ENCODE peak calls at places on chromosomes 12 and 14, in seven cellular contexts. F is PC-9, M is astrocyte, G is GM23248, E is H1, Y is fibroblast of lung, B is PC-3. A is an unnamed sample.

GRCh38 chr12:27592548-27592947 is 68.5 kb downstream of the PPFIBP1 start:
- DNase-seq in M (peak; percentile 87), E (no peak), Y (peak; percentile 66), B (peak; percentile 93), F (no peak), G (peak; percentile 85), A (peak; percentile 96)

GRCh38 chr12:104505095-104505819 is 48.5 kb downstream of the CHST11 start:
- DNase-seq in M (no peak), Y (no peak), G (no peak), B (no peak), E (no peak), F (peak; percentile 70), A (no peak)

GRCh38 chr14:31286456-31287293 is 79.1 kb upstream of the HECTD1 start:
- DNase-seq in B (peak; percentile 49), F (no peak), G (no peak), M (no peak), E (peak; percentile 68), Y (no peak), A (no peak)

GRCh38 chr12:66149702-66150398 is 19.3 kb upstream of the LLPH start:
- DNase-seq in M (no peak), G (no peak), B (peak; percentile 15), E (no peak), F (no peak), Y (no peak), A (no peak)

GRCh38 chr14:57865450-57866198 is at the start of gene SLC35F4:
- DNase-seq in B (no peak), G (peak; percentile 51), E (peak; percentile 97), Y (no peak), M (no peak), F (no peak), A (peak; percentile 13)

GRCh38 chr12:34249271-34249670 is 227.0 kb downstream of the ALG10 start:
- DNase-seq in B (no peak), G (no peak), E (no peak), F (no peak), Y (no peak), M (no peak), A (no peak)

GRCh38 chr14:106691601-106692291 is 1165.4 kb downstream of the TMEM121 start:
- DNase-seq in B (no peak), G (peak; percentile 0), F (no peak), Y (no peak), E (peak; percentile 39), M (no peak), A (no peak)

GRCh38 chr12:124847113-124847512 is 16.6 kb downstream of the SCARB1 start:
- DNase-seq in G (no peak), F (no peak), Y (no peak), M (no peak), B (no peak), E (no peak), A (no peak)

GRCh38 chr12:98968896-98969295 is 323.8 kb downstream of the APAF1 start:
- DNase-seq in G (no peak), M (no peak), F (no peak), Y (no peak), B (no peak), E (no peak), A (no peak)

GRCh38 chr14:32203928-32204357 is 874 bp upstream of the RNU6-8 start:
- DNase-seq in F (no peak), B (peak; percentile 29), E (no peak), Y (peak; percentile 17), G (no peak), M (no peak), A (no peak)

GRCh38 chr12:12803186-12803585 is 10.0 kb upstream of the DDX47 start:
- DNase-seq in E (no peak), F (peak; percentile 100), M (peak; percentile 89), G (peak; percentile 95), B (peak; percentile 95), Y (peak; percentile 80), A (peak; percentile 100)

GRCh38 chr14:81766597-81766996 is 232.9 kb upstream of the SEL1L start:
- DNase-seq in F (no peak), M (no peak), G (no peak), Y (no peak), E (no peak), B (no peak), A (no peak)

GRCh38 chr12:34299802-34300193 is 277.5 kb downstream of the ALG10 start:
- DNase-seq in Y (no peak), F (no peak), E (no peak), M (no peak), G (no peak), B (no peak), A (no peak)

GRCh38 chr14:51094282-51094821 is 553 bp downstream of the TRIM9 start:
- DNase-seq in E (peak; percentile 68), Y (peak; percentile 3), F (no peak), M (no peak), G (peak; percentile 30), B (no peak), A (no peak)

GRCh38 chr14:69320581-69321365 is 60.8 kb downstream of the GALNT16 start:
- DNase-seq in F (no peak), G (no peak), B (no peak), Y (no peak), E (peak; percentile 38), M (no peak), A (no peak)

GRCh38 chr12:107951024-107951423 is 176.5 kb downstream of the ASCL4 start:
- DNase-seq in F (no peak), B (no peak), G (no peak), M (no peak), E (no peak), Y (no peak), A (no peak)

GRCh38 chr12:1977109-1977508 is 27.1 kb downstream of the DCP1B start:
- DNase-seq in F (no peak), M (no peak), G (no peak), E (no peak), B (no peak), Y (no peak), A (no peak)

GRCh38 chr14:96851694-96852381 is 54.7 kb downstream of the VRK1 start:
- DNase-seq in E (no peak), F (no peak), Y (no peak), B (peak; percentile 19), M (no peak), G (no peak), A (peak; percentile 14)

GRCh38 chr12:112977641-112978040 is 678 bp upstream of the OAS2 start:
- DNase-seq in E (no peak), Y (no peak), F (no peak), B (no peak), M (no peak), G (peak; percentile 20), A (no peak)
- H3K4me2 ChIP-seq in E (no peak overlapping the region), Y (peak overlapping the region; percentile 69), F (no peak overlapping the region), B (peak overlapping the region; percentile 82), M (no peak overlapping the region), G (peak overlapping the region; percentile 91), A (peak overlapping the region; percentile 72)

DNA sequence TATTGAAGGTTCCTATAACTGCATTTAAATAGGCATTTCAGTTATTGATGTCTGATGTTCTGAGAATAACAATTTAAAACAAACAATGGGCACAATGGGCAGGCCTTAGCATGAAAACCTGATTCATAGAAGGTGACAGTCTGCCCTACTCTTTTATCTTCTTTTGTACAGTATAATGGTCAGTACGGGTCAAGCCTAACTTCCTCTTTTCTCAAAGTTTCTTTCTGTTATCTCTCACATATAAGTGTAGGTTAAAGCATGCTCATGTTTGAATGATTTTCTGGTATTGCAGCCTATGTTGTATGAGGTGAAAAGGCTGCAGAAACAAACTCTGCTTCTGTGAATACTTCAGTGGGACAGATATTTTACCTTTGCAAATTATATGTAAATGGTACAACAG is 14.2 kb downstream of the FKBP3 start:
- DNase-seq in B (no peak), M (no peak), F (no peak), Y (no peak), E (no peak), G (no peak), A (no peak)
- TF ChIP-seq EZH2 in B (no peak), M (no peak), F (no peak), Y (no peak), E (no peak), G (no peak), A (no peak)

DNA sequence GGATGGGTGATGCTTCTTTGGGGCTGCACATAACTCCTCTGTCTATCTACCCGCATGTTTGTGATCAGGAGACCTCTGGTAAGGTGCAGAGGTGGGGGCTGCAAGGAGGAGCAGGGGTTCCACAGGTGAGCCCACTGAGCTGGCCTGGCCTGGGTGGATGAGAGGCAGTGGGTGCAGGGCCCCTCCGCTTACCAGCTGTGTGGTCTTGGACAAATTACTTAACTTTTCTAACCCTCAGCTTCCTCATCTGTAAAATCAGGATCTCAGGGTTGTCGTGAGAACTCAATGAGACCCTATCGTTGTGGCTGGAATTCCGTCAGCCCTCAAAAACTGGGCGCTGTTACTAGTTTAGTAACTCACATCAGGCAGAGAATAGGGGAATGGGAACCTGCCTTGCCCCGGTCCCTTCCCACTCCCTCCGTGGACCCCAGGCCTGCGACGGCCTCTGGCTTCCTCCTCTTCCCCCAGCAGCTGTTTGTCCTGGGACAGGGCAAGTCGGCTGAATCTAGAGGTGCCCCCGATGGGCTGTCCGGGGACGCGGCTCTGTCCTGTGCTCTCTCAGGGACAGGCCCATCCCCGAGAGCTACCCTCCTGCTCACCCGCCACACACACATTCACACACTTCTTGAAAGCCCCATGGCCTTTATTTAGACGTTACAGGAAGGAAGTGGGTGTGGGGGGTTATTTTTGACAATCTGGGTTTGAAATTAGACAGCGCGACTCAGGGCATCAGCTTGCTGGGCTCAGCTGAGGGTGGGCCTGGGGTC is 7.6 kb downstream of the PTPN6 start:
- DNase-seq in F (no peak), E (no peak), B (no peak), Y (no peak), M (no peak), G (no peak), A (no peak)
- H3K4me1 ChIP-seq in F (peaks cover 29% of the 10 kb centered on the region), E (peaks cover 3% of the 10 kb centered on the region), B (peaks cover 14% of the 10 kb centered on the region), Y (peaks cover 2% of the 10 kb centered on the region), M (peaks cover 23% of the 10 kb centered on the region), G (peaks cover 7% of the 10 kb centered on the region), A (peaks cover 35% of the 10 kb centered on the region)

DNA sequence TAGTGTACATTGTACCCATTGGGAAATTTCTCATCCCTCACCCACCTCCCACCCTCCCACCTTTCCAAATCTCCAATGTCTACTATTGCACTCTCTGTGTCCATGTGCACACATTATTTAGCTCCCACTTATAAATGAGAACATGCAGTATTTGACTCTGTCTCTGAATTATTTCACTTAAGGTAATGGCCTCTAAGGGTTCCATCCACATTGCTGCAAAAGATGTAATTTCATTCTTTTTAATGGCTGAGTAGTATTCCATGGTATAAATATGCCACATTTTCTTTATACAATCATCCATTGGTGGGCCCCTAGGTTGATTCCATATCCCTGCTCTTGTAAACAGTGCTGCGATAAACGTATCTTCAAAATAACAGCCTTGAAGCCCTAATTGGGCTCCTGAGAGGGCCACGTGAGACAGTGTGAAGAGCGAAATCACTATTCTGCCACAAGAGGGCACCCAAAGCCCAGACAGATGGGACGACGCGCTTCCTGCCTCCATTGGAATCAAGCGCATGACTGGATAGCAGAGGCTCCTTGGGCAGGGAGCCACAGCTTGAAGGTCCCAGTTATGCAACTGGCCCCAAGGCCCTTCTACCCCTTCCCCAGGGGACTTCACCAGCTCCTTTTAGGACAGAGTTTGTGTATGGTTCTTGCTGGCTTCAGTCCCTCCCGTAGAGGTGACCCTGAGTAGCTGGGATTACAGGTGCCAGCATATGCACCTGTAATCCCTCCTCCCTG is 21.3 kb upstream of the CD27 start:
- DNase-seq in M (peak; percentile 75), Y (peak; percentile 93), B (peak; percentile 84), E (peak; percentile 77), G (peak; percentile 98), F (peak; percentile 82), A (peak; percentile 78)
- H3K4me2 ChIP-seq in M (no peak overlapping the region), Y (no peak overlapping the region), B (no peak overlapping the region), E (no peak overlapping the region), G (no peak overlapping the region), F (peak overlapping the region; percentile 8), A (no peak overlapping the region)

GRCh38 chr12:25376985-25377384 is 126.3 kb upstream of the KRAS start:
- DNase-seq in Y (no peak), E (no peak), F (no peak), B (no peak), M (no peak), G (no peak), A (no peak)
- TF ChIP-seq EZH2 in Y (no peak), E (no peak), F (no peak), B (no peak), M (no peak), G (no peak), A (no peak)

GRCh38 chr12:32451816-32452215 is 52.5 kb downstream of the FGD4 start:
- DNase-seq in Y (no peak), F (no peak), M (no peak), B (no peak), G (no peak), E (no peak), A (no peak)
- H3K4me1 ChIP-seq in Y (peaks cover 2% of the 10 kb centered on the region), F (peaks cover 35% of the 10 kb centered on the region), M (peaks cover 18% of the 10 kb centered on the region), B (peaks cover 25% of the 10 kb centered on the region), G (peaks cover 23% of the 10 kb centered on the region), E (peaks cover 6% of the 10 kb centered on the region), A (peaks cover 73% of the 10 kb centered on the region)

A was measured in mammary epithelial cell.